ENCODE peak calls at places on chromosomes 4 and X, in nine cellular contexts. J is H1, H is vagina, P is suprapubic skin, Y is SK-N-SH, F is spleen, S is K562, U is upper lobe of left lung, M is GM12878. V is an unnamed sample. For H3K9me3, the result is how much of the 10 kb centered on the place peaks cover.

GRCh38 chr4:2607107-2607506 is 70.7 kb downstream of the FAM193A start:
- DNase-seq in J (no peak), H (no peak), P (no peak), Y (no peak), F (no peak), S (no peak), U (no peak), M (no peak), V (no peak)

GRCh38 chr4:156293657-156294297 is 340.1 kb upstream of the CTSO start:
- DNase-seq in J (no peak), H (no peak), P (no peak), Y (no peak), F (no peak), S (no peak), U (no peak), M (no peak), V (no peak)

GRCh38 chr4:77220841-77221613 is 64.0 kb downstream of the CCNG2 start:
- DNase-seq in J (no peak), H (no peak), P (no peak), Y (no peak), F (no peak), S (no peak), U (peak), M (no peak), V (no peak)

GRCh38 chr4:151768835-151769234 is 8.0 kb upstream of the GATB start:
- DNase-seq in J (no peak), H (no peak), P (no peak), Y (no peak), F (no peak), S (no peak), U (no peak), M (no peak), V (no peak)

GRCh38 chr4:6538586-6538985 is 36.4 kb upstream of the MAN2B2 start:
- DNase-seq in J (no peak), H (no peak), P (no peak), Y (no peak), F (no peak), S (no peak), U (no peak), M (no peak), V (no peak)

GRCh38 chr4:186948361-186949291 is 225.0 kb upstream of the FAT1 start:
- DNase-seq in J (peak), H (no peak), P (no peak), Y (peak), F (no peak), S (no peak), U (no peak), M (no peak), V (no peak)

GRCh38 chrX:10622197-10622596 is 1.8 kb upstream of the MID1 start:
- DNase-seq in J (no peak), H (no peak), P (no peak), Y (no peak), F (no peak), S (no peak), U (no peak), M (no peak), V (no peak)

GRCh38 chr4:31360786-31361185 is 640.6 kb downstream of the PCDH7 start:
- DNase-seq in J (no peak), H (no peak), P (no peak), Y (no peak), F (no peak), S (no peak), U (no peak), M (no peak), V (no peak)

GRCh38 chr4:85548841-85549240 is 73.9 kb downstream of the ARHGAP24 start:
- DNase-seq in J (no peak), H (no peak), P (no peak), Y (no peak), F (no peak), S (no peak), U (no peak), M (no peak), V (no peak)

GRCh38 chr4:140127422-140127821 is 26.6 kb downstream of the MAML3 start:
- DNase-seq in J (no peak), H (no peak), P (no peak), Y (no peak), F (no peak), S (no peak), U (no peak), M (no peak), V (no peak)

GRCh38 chr4:932713-933070 is 432 bp downstream of the TMEM175 start:
- DNase-seq in J (no peak), H (no peak), P (no peak), Y (peak), F (no peak), S (peak), U (no peak), M (no peak), V (no peak)

GRCh38 chrX:44874481-44875184 is 1.6 kb downstream of the KDM6A start:
- DNase-seq in J (no peak), H (no peak), P (no peak), Y (peak), F (no peak), S (peak), U (no peak), M (no peak), V (peak)

GRCh38 chrX:136344321-136344720 is 43.6 kb downstream of the ADGRG4 start:
- DNase-seq in J (no peak), H (no peak), P (no peak), Y (no peak), F (no peak), S (no peak), U (no peak), M (no peak), V (no peak)

GRCh38 chr4:108685036-108685686 is 34.8 kb downstream of the OSTC start:
- DNase-seq in J (no peak), H (no peak), P (no peak), Y (no peak), F (no peak), S (no peak), U (no peak), M (no peak), V (no peak)

GRCh38 chr4:159248383-159249178 is 145.7 kb downstream of the RAPGEF2 start:
- DNase-seq in J (no peak), H (no peak), P (no peak), Y (peak), F (no peak), S (no peak), U (no peak), M (no peak), V (no peak)

GRCh38 chr4:88991746-88992145 is 65.2 kb downstream of the FAM13A start:
- DNase-seq in J (no peak), H (no peak), P (no peak), Y (no peak), F (no peak), S (no peak), U (no peak), M (no peak), V (no peak)

GRCh38 chr4:41176357-41176756 is 38.0 kb downstream of the APBB2 start:
- DNase-seq in J (no peak), H (no peak), P (no peak), Y (no peak), F (no peak), S (no peak), U (no peak), M (no peak), V (no peak)

GRCh38 chr4:12118651-12119213 is 690.0 kb upstream of the HS3ST1 start:
- DNase-seq in J (no peak), H (no peak), P (no peak), Y (no peak), F (no peak), S (no peak), U (no peak), M (no peak), V (no peak)

GRCh38 chr4:55754754-55755350 is 64.7 kb upstream of the EXOC1L start:
- DNase-seq in J (no peak), H (no peak), P (no peak), Y (no peak), F (no peak), S (no peak), U (no peak), M (no peak), V (no peak)

GRCh38 chr4:108060164-108060563 is 70.5 kb downstream of the HADH start:
- DNase-seq in J (no peak), H (no peak), P (no peak), Y (peak), F (no peak), S (no peak), U (no peak), M (no peak), V (no peak)

GRCh38 chrX:155046811-155047528 is 20.3 kb downstream of the FUNDC2 start:
- DNase-seq in J (no peak), H (no peak), P (no peak), Y (no peak), F (no peak), S (no peak), U (no peak), M (no peak), V (no peak)
- TF ChIP-seq POLR2AphosphoS5 in J (no peak), H (no peak), P (no peak), Y (no peak), F (no peak), S (no peak), U (no peak), M (no peak), V (no peak)

DNA sequence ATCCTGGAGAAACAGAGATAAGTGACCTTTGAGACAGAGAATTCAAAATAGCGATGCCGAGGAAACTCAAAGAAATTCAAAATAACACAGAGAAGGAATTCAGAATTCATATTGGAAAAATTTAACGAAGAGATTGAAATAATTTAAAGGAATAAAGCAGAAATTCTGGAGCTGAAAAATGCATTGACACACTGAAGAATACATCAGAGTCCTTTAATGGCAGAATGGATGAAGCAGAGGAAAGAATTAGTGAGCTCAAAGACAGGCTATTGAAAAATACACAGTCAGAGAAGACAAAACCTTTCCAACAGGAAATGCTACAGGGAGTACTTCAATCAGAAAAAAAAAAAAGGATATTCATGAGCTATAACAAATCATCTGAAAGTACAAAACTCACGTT is 185.8 kb downstream of the PARM1 start:
- DNase-seq in J (no peak), H (no peak), P (no peak), Y (no peak), F (no peak), S (no peak), U (no peak), M (no peak), V (no peak)
- H3K9me3 ChIP-seq in J (under half), H (under half), P (under half), Y (under half), F (half or more), S (under half), U (under half), M (under half), V (under half)

GRCh38 chr4:112523764-112524505 is 8.0 kb upstream of the NEUROG2 start:
- DNase-seq in J (peak), H (no peak), P (no peak), Y (peak), F (peak), S (peak), U (peak), M (no peak), V (peak)
- TF ChIP-seq POLR2AphosphoS5 in J (peak), H (no peak), P (no peak), Y (no peak), F (no peak), S (no peak), U (no peak), M (no peak), V (no peak)

DNA sequence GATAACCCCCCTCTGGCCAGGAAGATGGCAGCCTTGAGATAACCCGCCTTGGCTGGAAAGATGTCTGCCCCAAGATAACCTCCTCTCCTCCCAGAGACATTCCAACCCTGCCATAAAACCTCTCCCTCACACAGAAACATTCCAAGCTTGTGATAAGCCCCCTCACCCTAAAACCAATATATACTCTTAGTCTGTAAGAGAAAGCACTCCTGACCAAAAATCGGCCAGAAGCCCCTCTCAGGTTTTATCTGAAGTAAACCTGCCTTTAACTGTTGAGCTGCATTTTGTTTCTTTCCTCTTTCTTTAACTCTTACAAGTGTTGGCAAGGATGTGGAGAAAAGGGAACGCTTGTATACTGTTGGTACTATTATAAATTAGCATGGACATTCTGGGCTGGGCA is 8.5 kb downstream of the ERCC6L start:
- DNase-seq in J (no peak), H (no peak), P (no peak), Y (no peak), F (no peak), S (no peak), U (no peak), M (no peak), V (no peak)
- H3K9me3 ChIP-seq in J (under half), H (under half), P (under half), Y (under half), F (under half), S (under half), U (under half), M (under half), V (under half)

DNA sequence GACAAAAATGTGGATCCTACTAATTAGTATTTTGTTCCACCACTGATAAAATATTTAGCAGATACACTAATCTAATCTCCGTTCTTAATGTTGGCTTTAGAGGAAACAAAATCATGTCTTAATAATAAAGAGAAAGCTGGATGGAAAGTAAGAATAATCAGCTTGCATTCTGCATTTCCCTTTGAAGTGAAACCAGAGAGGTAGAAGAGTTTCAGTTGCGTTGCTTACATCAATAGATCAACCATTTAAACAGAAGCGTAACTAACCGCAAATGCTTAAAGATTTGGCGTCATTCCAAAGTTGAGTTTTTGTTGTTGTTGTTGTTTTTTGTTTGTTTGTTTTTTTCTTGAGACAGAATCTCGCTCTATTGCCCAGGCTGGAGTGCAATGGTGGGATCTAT is 168.9 kb downstream of the TRIML1 start:
- DNase-seq in J (no peak), H (no peak), P (no peak), Y (no peak), F (no peak), S (no peak), U (no peak), M (no peak), V (no peak)
- TF ChIP-seq POLR2AphosphoS5 in J (no peak), H (no peak), P (no peak), Y (no peak), F (no peak), S (no peak), U (no peak), M (no peak), V (no peak)

DNA sequence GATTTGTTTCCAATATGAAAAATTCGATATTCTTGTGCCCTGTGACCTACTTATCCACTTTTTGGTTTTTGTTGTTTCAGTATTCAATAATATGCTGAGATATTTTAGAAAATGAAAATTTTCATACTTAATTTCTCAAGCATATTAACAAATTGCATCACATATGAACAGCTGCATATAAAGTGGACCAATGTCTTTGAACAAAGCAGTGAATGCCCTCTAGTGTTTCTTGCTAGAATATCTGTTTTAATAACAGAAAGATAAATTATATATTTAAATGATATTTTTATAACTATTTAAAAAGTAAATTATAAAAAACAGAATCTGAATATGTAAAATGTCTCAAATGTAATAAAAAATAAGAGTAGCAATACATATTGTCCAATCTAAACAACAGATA is 31.7 kb upstream of the INTU start:
- DNase-seq in J (no peak), H (no peak), P (no peak), Y (no peak), F (no peak), S (peak), U (no peak), M (no peak), V (no peak)
- H3K9me3 ChIP-seq in J (under half), H (under half), P (under half), Y (under half), F (under half), S (under half), U (under half), M (under half), V (under half)

GRCh38 chr4:73335717-73336116 is 68.4 kb upstream of the ALB start:
- DNase-seq in J (no peak), H (no peak), P (no peak), Y (no peak), F (no peak), S (no peak), U (no peak), M (no peak), V (no peak)
- TF ChIP-seq POLR2AphosphoS5 in J (no peak), H (no peak), P (no peak), Y (no peak), F (no peak), S (no peak), U (no peak), M (no peak), V (no peak)

GRCh38 chr4:129059028-129059427 is 34.3 kb downstream of the SCLT1 start:
- DNase-seq in J (no peak), H (no peak), P (no peak), Y (no peak), F (no peak), S (no peak), U (no peak), M (no peak), V (no peak)
- H3K9me3 ChIP-seq in J (half or more), H (half or more), P (under half), Y (under half), F (half or more), S (under half), U (under half), M (under half), V (half or more)